ENCODE peak calls at places on chromosomes 11 and 22, in six cellular contexts. F, U, T, C, V and Z are unnamed samples.

GRCh38 chr11:121800240-121800639 is 315.8 kb downstream of the BLID start:
- DNase-seq in F (no peak), U (no peak), T (no peak), C (no peak), V (no peak), Z (no peak)

GRCh38 chr11:63944987-63945386 is 6.2 kb downstream of the NAA40 start:
- DNase-seq in F (no peak), U (peak; percentile 45), T (peak; percentile 74), C (no peak), V (peak; percentile 23), Z (no peak)

GRCh38 chr22:26438006-26438405 is 8.9 kb downstream of the ASPHD2 start:
- DNase-seq in F (no peak), U (no peak), T (no peak), C (no peak), V (no peak), Z (no peak)

GRCh38 chr11:106461148-106461547 is 383.7 kb downstream of the AASDHPPT start:
- DNase-seq in F (no peak), U (no peak), T (no peak), C (no peak), V (no peak), Z (no peak)

GRCh38 chr11:16158426-16158994 is 197.8 kb downstream of the SOX6 start:
- DNase-seq in F (no peak), U (no peak), T (no peak), C (no peak), V (no peak), Z (no peak)

GRCh38 chr11:35332524-35332923 is 86.8 kb downstream of the SLC1A2 start:
- DNase-seq in F (no peak), U (no peak), T (no peak), C (no peak), V (no peak), Z (no peak)

GRCh38 chr11:9280655-9281301 is 15.6 kb upstream of the DENND5A start:
- DNase-seq in F (no peak), U (peak; percentile 58), T (no peak), C (no peak), V (peak; percentile 31), Z (peak; percentile 87)

GRCh38 chr11:105132716-105133511 is 6.7 kb downstream of the CARD18 start:
- DNase-seq in F (no peak), U (peak; percentile 50), T (no peak), C (no peak), V (no peak), Z (no peak)

GRCh38 chr11:103871923-103872551 is 164.4 kb upstream of the DDI1 start:
- DNase-seq in F (no peak), U (peak; percentile 23), T (no peak), C (no peak), V (no peak), Z (no peak)

GRCh38 chr22:42621505-42622002 is 6.9 kb upstream of the POLDIP3 start:
- DNase-seq in F (no peak), U (peak; percentile 80), T (no peak), C (peak; percentile 69), V (peak; percentile 83), Z (peak; percentile 76)

GRCh38 chr11:7413961-7414728 is 71.2 kb upstream of the OLFML1 start:
- DNase-seq in F (no peak), U (no peak), T (no peak), C (no peak), V (no peak), Z (peak; percentile 42)

GRCh38 chr11:45847908-45848316 is 637 bp downstream of the CRY2 start:
- DNase-seq in F (peak; percentile 56), U (peak; percentile 76), T (peak; percentile 80), C (no peak), V (peak; percentile 78), Z (peak; percentile 63)

GRCh38 chr11:70810131-70810530 is 411.8 kb downstream of the CTTN start:
- DNase-seq in F (no peak), U (no peak), T (no peak), C (no peak), V (no peak), Z (no peak)